ENCODE peak calls at places on chromosomes 3 and 15, in six cellular contexts. L is mucosa of descending colon, K is tibial nerve, S is Panc1, B is IMR-90, R is psoas muscle. P is an unnamed sample.
A peak's percentile ranks its signal among the peaks of the same experiment; 100 is the strongest.

GRCh38 chr3:123314409-123315270 is 112.9 kb downstream of the SEC22A start:
- DNase-seq in L (no peak), K (no peak), S (no peak), B (no peak), R (peak; percentile 30), P (no peak)

GRCh38 chr3:182364723-182365650 is 428.3 kb upstream of the ATP11B start:
- DNase-seq in L (no peak), K (peak; percentile 52), S (peak; percentile 20), B (no peak), R (no peak), P (no peak)

GRCh38 chr15:59545573-59545972 is 66.0 kb upstream of the GCNT3 start:
- DNase-seq in L (no peak), K (no peak), S (no peak), B (no peak), R (no peak), P (no peak)

GRCh38 chr15:78928616-78929093 is 16.2 kb downstream of the CTSH start:
- DNase-seq in L (no peak), K (no peak), S (no peak), B (no peak), R (no peak), P (no peak)

GRCh38 chr15:52200831-52201365 is 9.7 kb upstream of the GNB5 start:
- DNase-seq in L (no peak), K (no peak), S (no peak), B (no peak), R (no peak), P (no peak)

GRCh38 chr15:94670436-94671034 is 439.2 kb downstream of the MCTP2 start:
- DNase-seq in L (no peak), K (no peak), S (peak; percentile 7), B (peak; percentile 35), R (no peak), P (no peak)

GRCh38 chr3:48411606-48412374 is 18.1 kb downstream of the PLXNB1 start:
- DNase-seq in L (peak; percentile 14), K (peak; percentile 4), S (no peak), B (no peak), R (no peak), P (peak; percentile 27)

GRCh38 chr3:177279118-177279815 is 82.0 kb upstream of the TBL1XR1 start:
- DNase-seq in L (no peak), K (no peak), S (no peak), B (no peak), R (no peak), P (no peak)

GRCh38 chr3:143358155-143358792 is 238.7 kb downstream of the CHST2 start:
- DNase-seq in L (no peak), K (no peak), S (no peak), B (no peak), R (no peak), P (no peak)

GRCh38 chr15:77986891-77987764 is 90.4 kb downstream of the TBC1D2B start:
- DNase-seq in L (peak; percentile 23), K (no peak), S (no peak), B (no peak), R (no peak), P (no peak)

GRCh38 chr3:46299608-46300460 is 54.1 kb upstream of the CCR2 start:
- DNase-seq in L (no peak), K (no peak), S (no peak), B (no peak), R (no peak), P (no peak)

GRCh38 chr3:115858995-115859807 is 235.9 kb downstream of the GAP43 start:
- DNase-seq in L (no peak), K (no peak), S (no peak), B (no peak), R (no peak), P (no peak)

GRCh38 chr3:46852839-46853355 is 10.3 kb downstream of the MYL3 start:
- DNase-seq in L (no peak), K (no peak), S (no peak), B (no peak), R (peak; percentile 35), P (no peak)

GRCh38 chr3:127542441-127542952 is 48.0 kb downstream of the TPRA1 start:
- DNase-seq in L (peak; percentile 68), K (no peak), S (no peak), B (no peak), R (no peak), P (peak; percentile 91)

GRCh38 chr3:35088943-35089342 is 550.4 kb upstream of the ARPP21 start:
- DNase-seq in L (no peak), K (no peak), S (no peak), B (no peak), R (no peak), P (no peak)

GRCh38 chr15:29589975-29590374 is 232.3 kb downstream of the TJP1 start:
- DNase-seq in L (no peak), K (no peak), S (no peak), B (no peak), R (no peak), P (no peak)

GRCh38 chr15:75232252-75232813 is 25.8 kb upstream of the GOLGA6C start:
- DNase-seq in L (no peak), K (no peak), S (no peak), B (no peak), R (peak; percentile 27), P (no peak)

DNA sequence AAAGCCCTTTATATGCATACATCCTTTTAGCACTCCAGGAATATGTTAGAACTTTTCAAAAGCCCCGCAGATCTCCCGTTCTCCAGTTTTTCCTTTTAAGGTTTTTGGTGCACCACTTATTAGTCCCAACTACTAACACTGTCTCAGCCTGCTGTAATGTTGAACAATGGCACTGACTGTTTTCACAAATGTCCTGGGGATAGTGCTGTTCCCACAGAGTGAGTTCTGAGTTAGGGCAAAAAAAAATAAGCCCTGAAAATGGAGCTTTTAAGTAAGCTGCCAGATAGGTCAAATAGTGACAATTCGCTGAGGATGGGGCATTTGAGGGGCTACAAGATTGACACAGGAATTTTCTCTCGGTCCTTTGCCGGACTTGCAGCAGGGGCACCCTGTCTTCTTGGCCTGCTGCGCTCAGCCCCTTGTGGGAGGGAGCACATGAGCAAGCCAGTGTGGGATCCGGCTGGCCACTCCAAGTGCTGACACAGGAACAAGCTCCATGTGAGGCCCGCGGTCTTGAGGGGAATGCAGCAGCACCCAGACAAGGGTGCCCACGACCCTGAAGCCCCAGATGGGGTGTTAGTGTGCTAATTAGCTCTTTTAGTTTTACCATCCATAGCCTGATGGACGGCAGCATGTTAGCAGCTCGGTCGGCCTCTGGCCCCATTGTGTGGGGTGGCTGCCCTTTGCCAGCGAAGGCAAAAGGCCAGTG is 96.1 kb downstream of the VPS8 start:
- DNase-seq in L (no peak), K (no peak), S (no peak), B (no peak), R (peak; percentile 39), P (no peak)
- H3K4me1 ChIP-seq in L (peaks cover 17% of the 10 kb centered on the region), K (peaks cover 23% of the 10 kb centered on the region), S (no peaks in the 10 kb centered on the region), B (no peaks in the 10 kb centered on the region), R (no peaks in the 10 kb centered on the region), P (no peaks in the 10 kb centered on the region)

DNA sequence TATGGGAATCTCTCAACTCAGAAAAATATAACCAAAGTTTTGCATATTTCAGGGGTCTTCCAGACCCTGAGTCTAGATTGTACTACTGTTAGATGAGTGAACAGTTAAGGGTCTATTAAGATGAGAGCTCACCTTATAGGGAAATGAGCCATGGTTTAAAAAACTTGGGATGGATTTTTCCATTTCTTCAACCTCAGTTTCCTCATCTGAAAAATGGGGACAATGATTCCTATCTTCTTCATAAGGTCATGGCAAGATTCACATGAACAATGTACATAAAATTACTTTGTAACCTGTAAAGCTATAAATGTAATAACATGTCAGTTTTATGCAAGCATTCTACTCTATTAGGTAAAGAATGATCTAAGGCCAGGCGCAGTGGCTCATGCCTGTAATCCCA is 28.7 kb downstream of the NPTN start:
- DNase-seq in L (no peak), K (no peak), S (no peak), B (no peak), R (no peak), P (no peak)
- H3K4me1 ChIP-seq in L (peaks cover 26% of the 10 kb centered on the region), K (peaks cover 78% of the 10 kb centered on the region), S (peaks cover 33% of the 10 kb centered on the region), B (peaks cover 26% of the 10 kb centered on the region), R (peaks cover 86% of the 10 kb centered on the region), P (peaks cover 78% of the 10 kb centered on the region)

GRCh38 chr15:90495067-90495466 is 34.7 kb upstream of the CRTC3 start:
- DNase-seq in L (no peak), K (no peak), S (no peak), B (no peak), R (no peak), P (no peak)

GRCh38 chr15:90489944-90490343 is 39.8 kb upstream of the CRTC3 start:
- DNase-seq in L (no peak), K (no peak), S (no peak), B (peak; percentile 24), R (no peak), P (no peak)

GRCh38 chr15:90496791-90497190 is 32.9 kb upstream of the CRTC3 start:
- DNase-seq in L (no peak), K (no peak), S (no peak), B (peak; percentile 8), R (no peak), P (no peak)

GRCh38 chr15:90497374-90497773 is 32.3 kb upstream of the CRTC3 start:
- DNase-seq in L (no peak), K (no peak), S (no peak), B (no peak), R (no peak), P (no peak)

DNA sequence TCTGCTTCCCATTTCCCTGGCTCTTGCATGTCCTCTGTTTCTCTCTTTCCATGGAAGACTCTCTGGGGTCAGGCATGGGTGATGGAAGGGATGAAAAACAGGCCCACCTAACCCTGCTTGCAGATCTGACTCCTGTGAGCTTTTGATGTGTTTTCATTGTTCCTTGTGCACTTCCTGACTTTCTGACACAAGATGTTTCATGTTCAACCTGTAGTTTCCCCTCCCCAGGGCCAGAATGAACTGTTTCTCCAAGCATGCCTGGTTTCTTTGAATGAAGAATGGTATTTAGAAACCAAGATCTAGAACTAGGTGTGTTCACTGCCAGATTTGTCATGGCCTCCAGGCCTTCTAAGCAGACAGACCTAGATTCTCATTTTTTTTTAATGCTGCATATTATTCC is 36.1 kb upstream of the CRTC3 start:
- DNase-seq in L (no peak), K (no peak), S (no peak), B (no peak), R (no peak), P (no peak)
- H3K4me1 ChIP-seq in L (no peaks in the 10 kb centered on the region), K (no peaks in the 10 kb centered on the region), S (no peaks in the 10 kb centered on the region), B (peaks cover 4% of the 10 kb centered on the region), R (no peaks in the 10 kb centered on the region), P (peaks cover 10% of the 10 kb centered on the region)

GRCh38 chr3:62365311-62366092 is 7.8 kb downstream of the FEZF2 start:
- DNase-seq in L (no peak), K (no peak), S (no peak), B (no peak), R (no peak), P (no peak)
- H3K4me1 ChIP-seq in L (no peaks in the 10 kb centered on the region), K (peaks cover 31% of the 10 kb centered on the region), S (no peaks in the 10 kb centered on the region), B (no peaks in the 10 kb centered on the region), R (peaks cover 8% of the 10 kb centered on the region), P (peaks cover 13% of the 10 kb centered on the region)

GRCh38 chr3:128788268-128788869 is 62.4 kb downstream of the RAB7A start:
- DNase-seq in L (no peak), K (no peak), S (no peak), B (no peak), R (no peak), P (no peak)
- H3K4me1 ChIP-seq in L (peaks cover 20% of the 10 kb centered on the region), K (peaks cover 86% of the 10 kb centered on the region), S (peaks cover 29% of the 10 kb centered on the region), B (peaks cover 17% of the 10 kb centered on the region), R (peaks cover 74% of the 10 kb centered on the region), P (peaks cover 68% of the 10 kb centered on the region)

P was measured in lower lobe of right lung.